ENCODE peak calls at places on chromosomes 7 and 10, in nine cellular contexts. One of them, this sample, is unnamed.

GRCh38 chr7:107469836-107470416 is at the start of gene GPR22:
- DNase-seq in BJ: no peak
- DNase-seq in psoas muscle: no peak
- DNase-seq in hepatocyte: no peak
- DNase-seq in lung: no peak
- DNase-seq in GM23338: peak
- DNase-seq in choroid plexus epithelial cell: no peak
- DNase-seq in uterus: no peak
- DNase-seq in ovary: no peak
- DNase-seq in this sample: no peak

GRCh38 chr10:132023092-132023811 is 41.5 kb upstream of the BNIP3 start:
- DNase-seq in psoas muscle: peak
- DNase-seq in BJ: peak
- DNase-seq in lung: peak
- DNase-seq in GM23338: peak
- DNase-seq in choroid plexus epithelial cell: peak
- DNase-seq in hepatocyte: peak
- DNase-seq in ovary: peak
- DNase-seq in uterus: peak
- DNase-seq in this sample: peak

GRCh38 chr7:24896031-24896433 is 83.9 kb downstream of the OSBPL3 start:
- DNase-seq in BJ: no peak
- DNase-seq in hepatocyte: no peak
- DNase-seq in psoas muscle: no peak
- DNase-seq in ovary: no peak
- DNase-seq in GM23338: no peak
- DNase-seq in uterus: no peak
- DNase-seq in choroid plexus epithelial cell: no peak
- DNase-seq in lung: no peak
- DNase-seq in this sample: no peak

GRCh38 chr10:54234832-54235231 is 566.2 kb downstream of the PCDH15 start:
- DNase-seq in BJ: no peak
- DNase-seq in lung: no peak
- DNase-seq in hepatocyte: no peak
- DNase-seq in ovary: no peak
- DNase-seq in psoas muscle: no peak
- DNase-seq in uterus: no peak
- DNase-seq in GM23338: no peak
- DNase-seq in choroid plexus epithelial cell: no peak
- DNase-seq in this sample: no peak

GRCh38 chr10:29804025-29804852 is 169.5 kb upstream of the SVIL start:
- DNase-seq in BJ: peak
- DNase-seq in lung: peak
- DNase-seq in ovary: no peak
- DNase-seq in choroid plexus epithelial cell: peak
- DNase-seq in GM23338: no peak
- DNase-seq in uterus: no peak
- DNase-seq in psoas muscle: peak
- DNase-seq in hepatocyte: peak
- DNase-seq in this sample: peak

GRCh38 chr10:75371010-75371409 is 30.6 kb downstream of the ZNF503 start:
- DNase-seq in GM23338: no peak
- DNase-seq in lung: no peak
- DNase-seq in choroid plexus epithelial cell: no peak
- DNase-seq in hepatocyte: no peak
- DNase-seq in ovary: no peak
- DNase-seq in uterus: no peak
- DNase-seq in BJ: no peak
- DNase-seq in psoas muscle: no peak
- DNase-seq in this sample: no peak

GRCh38 chr10:20486791-20487190 is 410.3 kb downstream of the NEBL start:
- DNase-seq in lung: no peak
- DNase-seq in choroid plexus epithelial cell: no peak
- DNase-seq in ovary: no peak
- DNase-seq in GM23338: no peak
- DNase-seq in psoas muscle: no peak
- DNase-seq in uterus: no peak
- DNase-seq in BJ: no peak
- DNase-seq in hepatocyte: no peak
- DNase-seq in this sample: no peak

GRCh38 chr10:13630231-13630630 is 43.5 kb downstream of the PRPF18 start:
- DNase-seq in hepatocyte: no peak
- DNase-seq in BJ: no peak
- DNase-seq in lung: no peak
- DNase-seq in choroid plexus epithelial cell: no peak
- DNase-seq in ovary: no peak
- DNase-seq in GM23338: no peak
- DNase-seq in psoas muscle: no peak
- DNase-seq in uterus: no peak
- DNase-seq in this sample: no peak

GRCh38 chr10:1048349-1048731 is 579 bp downstream of the IDI1 start:
- DNase-seq in BJ: no peak
- DNase-seq in psoas muscle: peak
- DNase-seq in lung: no peak
- DNase-seq in hepatocyte: no peak
- DNase-seq in ovary: no peak
- DNase-seq in uterus: no peak
- DNase-seq in choroid plexus epithelial cell: peak
- DNase-seq in GM23338: no peak
- DNase-seq in this sample: peak

GRCh38 chr7:24346129-24346528 is 62.1 kb downstream of the NPY start:
- DNase-seq in lung: no peak
- DNase-seq in hepatocyte: no peak
- DNase-seq in GM23338: no peak
- DNase-seq in choroid plexus epithelial cell: no peak
- DNase-seq in BJ: no peak
- DNase-seq in psoas muscle: no peak
- DNase-seq in uterus: no peak
- DNase-seq in ovary: no peak
- DNase-seq in this sample: no peak

GRCh38 chr7:142881586-142882337 is 3.8 kb downstream of the TRPV6 start:
- DNase-seq in psoas muscle: no peak
- DNase-seq in ovary: no peak
- DNase-seq in hepatocyte: no peak
- DNase-seq in uterus: no peak
- DNase-seq in GM23338: no peak
- DNase-seq in lung: no peak
- DNase-seq in BJ: no peak
- DNase-seq in choroid plexus epithelial cell: no peak
- DNase-seq in this sample: no peak

GRCh38 chr10:17431871-17432311 is 22.5 kb downstream of the ST8SIA6 start:
- DNase-seq in BJ: no peak
- DNase-seq in hepatocyte: no peak
- DNase-seq in GM23338: no peak
- DNase-seq in lung: no peak
- DNase-seq in psoas muscle: no peak
- DNase-seq in uterus: no peak
- DNase-seq in ovary: no peak
- DNase-seq in choroid plexus epithelial cell: peak
- DNase-seq in this sample: peak

GRCh38 chr7:32070051-32070405 is 179 bp downstream of the PDE1C start:
- DNase-seq in lung: no peak
- DNase-seq in BJ: no peak
- DNase-seq in ovary: peak
- DNase-seq in uterus: no peak
- DNase-seq in choroid plexus epithelial cell: no peak
- DNase-seq in GM23338: no peak
- DNase-seq in hepatocyte: no peak
- DNase-seq in psoas muscle: no peak
- DNase-seq in this sample: no peak
- H3K4me3 ChIP-seq in lung: peak
- H3K4me3 ChIP-seq in BJ: peak
- H3K4me3 ChIP-seq in ovary: peak
- H3K4me3 ChIP-seq in uterus: peak
- H3K4me3 ChIP-seq in choroid plexus epithelial cell: no peak
- H3K4me3 ChIP-seq in GM23338: peak
- H3K4me3 ChIP-seq in hepatocyte: peak
- H3K4me3 ChIP-seq in psoas muscle: peak
- H3K4me3 ChIP-seq in this sample: no peak

DNA sequence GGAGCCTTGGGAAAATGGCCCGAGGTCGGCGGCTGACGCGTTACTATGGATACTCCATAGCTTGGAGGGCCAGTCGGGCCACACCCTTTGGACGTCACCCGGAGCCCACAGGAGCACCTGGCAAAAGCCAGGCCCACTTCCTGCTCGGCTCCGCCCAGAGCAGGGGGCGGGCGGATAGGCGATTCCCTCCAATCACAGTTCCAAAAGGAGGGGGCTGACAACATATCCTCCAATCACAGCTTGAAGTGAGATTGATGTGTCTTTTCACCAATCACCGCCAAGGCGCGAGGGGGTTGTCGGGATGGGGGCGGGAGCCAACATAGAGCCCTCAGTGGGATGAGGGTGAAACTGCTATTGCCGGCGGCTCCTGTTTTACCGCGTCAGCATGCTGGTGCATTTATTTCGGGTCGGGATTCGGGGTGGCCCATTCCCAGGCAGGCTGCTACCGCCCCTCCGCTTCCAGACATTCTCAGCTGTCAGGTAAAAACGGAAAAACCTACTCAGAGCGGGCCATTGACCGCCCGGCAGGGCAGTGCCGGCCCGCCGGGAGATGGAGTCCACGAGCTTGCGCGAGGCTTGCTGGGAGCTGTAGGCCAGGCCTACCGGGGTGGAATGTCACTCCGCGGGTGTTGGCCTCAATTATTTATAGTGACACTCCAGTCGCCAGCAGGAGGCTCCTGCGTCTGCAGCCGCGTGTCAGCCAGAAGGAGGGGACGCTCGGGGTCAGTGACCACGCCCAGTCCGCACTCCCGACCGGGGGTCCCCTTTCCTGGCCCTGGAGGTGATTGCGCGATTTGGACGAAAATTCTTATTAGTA is at the start of gene ABCB8:
- DNase-seq in lung: peak
- DNase-seq in choroid plexus epithelial cell: peak
- DNase-seq in ovary: peak
- DNase-seq in BJ: peak
- DNase-seq in GM23338: peak
- DNase-seq in psoas muscle: peak
- DNase-seq in hepatocyte: peak
- DNase-seq in uterus: peak
- DNase-seq in this sample: peak
- TF ChIP-seq CTCF in lung: peak
- TF ChIP-seq CTCF in choroid plexus epithelial cell: peak
- TF ChIP-seq CTCF in ovary: peak
- TF ChIP-seq CTCF in BJ: peak
- TF ChIP-seq CTCF in GM23338: peak
- TF ChIP-seq CTCF in psoas muscle: peak
- TF ChIP-seq CTCF in hepatocyte: peak
- TF ChIP-seq CTCF in uterus: peak
- TF ChIP-seq CTCF in this sample: peak

DNA sequence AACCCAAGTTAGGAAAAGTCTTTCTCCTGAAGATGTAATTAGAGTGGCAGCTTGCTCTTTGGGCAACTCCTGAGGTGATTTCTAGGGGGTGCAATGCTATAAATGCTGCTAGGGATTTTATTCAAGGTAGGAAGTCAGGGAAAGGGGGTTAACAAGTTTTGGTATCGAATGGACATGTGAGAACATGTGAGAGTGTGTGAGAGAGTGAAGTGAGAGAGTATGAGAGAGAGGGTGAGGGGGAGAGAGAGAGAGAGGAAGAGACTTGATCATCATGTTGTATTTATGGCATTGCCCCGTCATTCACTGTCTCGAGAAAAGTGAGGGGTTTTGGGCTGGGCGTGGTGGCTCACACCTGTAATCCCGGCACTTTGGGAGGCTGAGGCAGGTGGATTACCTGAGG is 50.9 kb downstream of the MCU start:
- DNase-seq in uterus: no peak
- DNase-seq in ovary: no peak
- DNase-seq in psoas muscle: no peak
- DNase-seq in lung: no peak
- DNase-seq in hepatocyte: no peak
- DNase-seq in BJ: no peak
- DNase-seq in choroid plexus epithelial cell: no peak
- DNase-seq in GM23338: no peak
- DNase-seq in this sample: no peak
- H3K4me3 ChIP-seq in uterus: no peak
- H3K4me3 ChIP-seq in ovary: no peak
- H3K4me3 ChIP-seq in psoas muscle: no peak
- H3K4me3 ChIP-seq in lung: no peak
- H3K4me3 ChIP-seq in hepatocyte: no peak
- H3K4me3 ChIP-seq in BJ: no peak
- H3K4me3 ChIP-seq in choroid plexus epithelial cell: no peak
- H3K4me3 ChIP-seq in GM23338: no peak
- H3K4me3 ChIP-seq in this sample: no peak

GRCh38 chr7:38716397-38716796 is 85.2 kb upstream of the AMPH start:
- DNase-seq in choroid plexus epithelial cell: no peak
- DNase-seq in lung: no peak
- DNase-seq in ovary: no peak
- DNase-seq in GM23338: peak
- DNase-seq in BJ: no peak
- DNase-seq in hepatocyte: no peak
- DNase-seq in uterus: no peak
- DNase-seq in psoas muscle: no peak
- DNase-seq in this sample: no peak
- TF ChIP-seq CTCF in choroid plexus epithelial cell: peak
- TF ChIP-seq CTCF in lung: no peak
- TF ChIP-seq CTCF in ovary: no peak
- TF ChIP-seq CTCF in GM23338: peak
- TF ChIP-seq CTCF in BJ: no peak
- TF ChIP-seq CTCF in hepatocyte: no peak
- TF ChIP-seq CTCF in uterus: no peak
- TF ChIP-seq CTCF in psoas muscle: no peak
- TF ChIP-seq CTCF in this sample: peak

This sample was measured in fibroblast of pulmonary artery.